ENCODE peak calls at places on chromosomes 16 and 17, in five cellular contexts. B is neural progenitor cell, X is colonic mucosa, L is A549, M is lower leg skin. W is an unnamed sample.

GRCh38 chr17:50560185-50560824 is at the start of gene CACNA1G:
- DNase-seq in B (peak), M (peak), L (peak), X (peak), W (peak)

GRCh38 chr17:37717627-37718382 is 27.1 kb downstream of the HNF1B start:
- DNase-seq in M (peak), L (no peak), X (no peak), B (no peak), W (peak)

GRCh38 chr17:30530346-30531025 is 53.3 kb downstream of the GOSR1 start:
- DNase-seq in X (no peak), M (no peak), L (no peak), B (no peak), W (no peak)

GRCh38 chr16:85278851-85279250 is 166.6 kb upstream of the CIBAR2 start:
- DNase-seq in X (no peak), B (no peak), M (no peak), L (no peak), W (no peak)

GRCh38 chr16:82509636-82510035 is 117.1 kb upstream of the CDH13 start:
- DNase-seq in M (no peak), B (no peak), L (no peak), X (no peak), W (no peak)

GRCh38 chr17:43701318-43701743 is 39.6 kb upstream of the MEOX1 start:
- DNase-seq in L (no peak), X (no peak), B (no peak), M (no peak), W (no peak)

GRCh38 chr17:12342161-12342560 is 321.5 kb downstream of the MAP2K4 start:
- DNase-seq in X (no peak), M (no peak), L (no peak), B (no peak), W (no peak)

GRCh38 chr17:17757944-17758343 is 76.7 kb downstream of the RAI1 start:
- DNase-seq in L (no peak), X (no peak), B (no peak), M (no peak), W (no peak)

GRCh38 chr17:3890082-3890892 is 2.6 kb downstream of the CAMKK1 start:
- DNase-seq in B (no peak), M (peak), X (peak), L (peak), W (peak)

GRCh38 chr17:6491071-6491700 is 46.9 kb downstream of the PIMREG start:
- DNase-seq in L (no peak), X (no peak), B (peak), M (no peak), W (no peak)

GRCh38 chr17:49738456-49739163 is 25.3 kb downstream of the FAM117A start:
- DNase-seq in L (no peak), M (no peak), B (no peak), X (no peak), W (no peak)

GRCh38 chr17:78111012-78111726 is 17.4 kb downstream of the TMC6 start:
- DNase-seq in B (no peak), M (no peak), X (no peak), L (no peak), W (no peak)

GRCh38 chr17:76697702-76698465 is 12.9 kb downstream of the MXRA7 start:
- DNase-seq in L (no peak), M (no peak), B (peak), X (no peak), W (no peak)

GRCh38 chr16:1786242-1787055 is 3.7 kb downstream of the NUBP2 start:
- DNase-seq in X (peak), M (peak), L (no peak), B (no peak), W (no peak)
- TF ChIP-seq CTCF in X (no peak), M (no peak), L (no peak), B (no peak), W (no peak)

GRCh38 chr16:3095869-3096268 is 3.2 kb downstream of the ZSCAN10 start:
- DNase-seq in M (no peak), L (peak), B (no peak), X (no peak), W (no peak)

GRCh38 chr16:3098459-3099394 is at the start of gene ZSCAN10:
- DNase-seq in B (peak), X (no peak), L (no peak), M (no peak), W (no peak)

GRCh38 chr16:3094289-3095027 is 4.6 kb downstream of the ZSCAN10 start:
- DNase-seq in L (peak), X (peak), B (peak), M (no peak), W (no peak)

GRCh38 chr16:3097266-3097665 is 1.8 kb downstream of the ZSCAN10 start:
- DNase-seq in B (no peak), M (no peak), L (no peak), X (no peak), W (no peak)

DNA sequence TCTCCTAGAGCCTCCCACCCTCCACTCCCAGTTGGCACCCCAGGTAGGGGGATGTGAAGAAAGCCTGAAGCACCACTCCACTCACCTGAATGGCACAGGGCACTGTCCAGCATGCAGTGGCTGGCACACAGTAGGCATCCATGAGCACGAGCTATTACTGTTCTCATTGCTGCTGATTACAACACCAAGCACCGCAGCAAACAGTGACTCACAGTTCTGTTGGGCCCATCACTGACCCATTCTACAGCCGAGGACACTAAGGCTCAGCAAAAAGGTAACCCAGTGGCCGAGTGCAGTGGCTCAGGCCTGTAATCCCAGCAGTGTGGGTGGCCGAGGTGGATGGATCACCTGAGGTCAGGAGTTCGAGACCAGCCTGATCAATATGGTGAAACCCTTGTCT is 2.7 kb downstream of the ZSCAN10 start:
- DNase-seq in B (no peak), M (no peak), L (no peak), X (no peak), W (no peak)
- TF ChIP-seq CTCF in B (no peak), M (no peak), L (no peak), X (no peak), W (no peak)

DNA sequence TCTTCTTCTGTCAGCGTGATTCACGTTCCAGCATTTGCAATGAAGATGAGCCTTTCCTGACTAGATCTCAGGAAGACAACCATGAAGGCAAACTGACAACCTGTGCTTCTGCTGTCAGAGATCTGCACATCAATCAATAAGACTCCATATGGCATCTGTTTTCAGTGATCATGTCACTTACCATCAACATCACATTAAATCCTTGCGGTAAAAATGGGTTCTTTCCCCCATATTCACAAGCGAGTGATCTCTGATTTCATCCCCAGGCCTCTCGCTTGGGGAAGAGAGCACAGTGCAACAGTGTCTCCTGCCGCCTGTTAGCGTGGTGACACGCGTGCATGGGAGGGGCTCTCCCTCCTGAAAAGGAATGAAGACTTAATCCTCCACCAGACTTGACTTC is 11.1 kb downstream of the NACA2 start:
- DNase-seq in B (peak), X (no peak), M (no peak), L (no peak), W (no peak)
- TF ChIP-seq CTCF in B (peak), X (no peak), M (no peak), L (no peak), W (no peak)

GRCh38 chr17:8187517-8188407 is 2.2 kb downstream of the BORCS6 start:
- DNase-seq in M (peak), X (peak), L (peak), B (peak), W (peak)

GRCh38 chr17:8186787-8187516 is 3.0 kb downstream of the BORCS6 start:
- DNase-seq in L (peak), X (peak), M (peak), B (peak), W (peak)

GRCh38 chr17:8188408-8188839 is 1.6 kb downstream of the BORCS6 start:
- DNase-seq in X (no peak), L (no peak), M (peak), B (no peak), W (no peak)

GRCh38 chr17:8185580-8186445 is 4.2 kb downstream of the BORCS6 start:
- DNase-seq in B (peak), M (peak), X (peak), L (peak), W (peak)

DNA sequence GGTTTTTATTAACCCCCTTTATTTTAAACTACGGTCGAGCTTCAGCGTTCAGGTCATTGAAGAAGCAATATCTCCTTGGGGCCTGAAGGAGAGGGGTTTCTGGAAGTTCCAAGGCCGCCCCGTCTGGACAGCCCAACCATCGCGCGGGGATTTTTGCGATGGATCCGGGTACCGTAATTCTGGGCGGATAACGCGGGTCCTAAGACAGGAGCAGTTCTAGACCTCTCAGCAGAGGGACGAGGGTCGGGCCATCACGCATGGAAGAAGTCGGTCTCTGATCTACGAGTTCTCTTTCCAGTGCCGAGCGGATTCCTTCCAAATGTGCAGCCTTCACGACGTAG is 3.6 kb downstream of the BORCS6 start:
- DNase-seq in L (no peak), X (no peak), M (no peak), B (no peak), W (no peak)
- TF ChIP-seq CTCF in L (no peak), X (no peak), M (no peak), B (peak), W (no peak)

GRCh38 chr16:16075463-16076399 is 126.3 kb downstream of the ABCC1 start:
- DNase-seq in B (no peak), L (no peak), M (peak), X (peak), W (peak)

GRCh38 chr16:16071631-16072244 is 122.3 kb downstream of the ABCC1 start:
- DNase-seq in L (no peak), B (no peak), X (no peak), M (no peak), W (no peak)

GRCh38 chr16:16076400-16076901 is 127.0 kb downstream of the ABCC1 start:
- DNase-seq in M (no peak), B (no peak), X (no peak), L (no peak), W (no peak)

DNA sequence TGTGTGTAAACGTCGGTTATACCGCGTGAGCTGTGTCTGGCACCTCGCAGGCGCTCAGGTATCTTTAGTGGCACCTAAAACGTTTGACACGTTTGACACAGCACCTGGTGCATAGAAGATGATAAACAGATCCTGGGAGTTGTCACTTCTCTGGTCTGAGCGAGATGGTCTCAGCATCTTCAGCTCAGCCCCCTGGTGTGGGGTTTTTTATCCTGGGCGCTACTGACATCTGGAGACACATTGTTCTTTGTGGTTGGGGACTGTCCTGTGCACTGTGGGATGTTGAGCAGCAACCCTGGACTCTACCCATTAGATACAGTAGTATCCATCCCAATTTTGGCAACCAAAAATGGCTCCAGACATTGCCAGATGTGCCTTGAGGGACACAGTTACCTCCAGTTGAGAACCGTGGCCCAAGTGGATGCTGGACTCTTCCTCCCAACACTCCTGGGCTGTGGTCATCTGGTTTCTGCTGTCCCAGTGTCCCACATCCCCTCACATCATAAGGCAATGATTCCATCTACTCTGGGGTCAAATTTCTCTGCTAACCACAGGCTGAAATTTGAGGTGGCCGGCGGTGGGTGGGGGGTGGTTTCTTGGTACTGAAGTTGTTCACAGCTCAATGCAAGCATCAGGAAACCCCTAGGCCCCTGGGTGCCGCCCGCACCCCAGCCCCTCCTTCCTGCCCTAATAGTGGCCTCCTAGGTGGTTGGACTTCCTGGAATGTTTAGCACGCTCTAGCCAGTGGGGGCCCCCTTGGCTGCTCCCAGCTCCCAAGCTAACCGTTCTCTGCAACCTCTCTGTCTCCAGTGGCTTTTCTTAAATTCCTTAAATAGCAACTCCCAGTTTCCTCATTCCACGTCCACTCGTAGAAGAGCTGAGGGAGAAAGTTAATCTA is 124.7 kb downstream of the ABCC1 start:
- DNase-seq in B (peak), L (peak), X (no peak), M (no peak), W (peak)
- TF ChIP-seq CTCF in B (no peak), L (no peak), X (no peak), M (no peak), W (no peak)

GRCh38 chr17:48153711-48154642 is 46.4 kb downstream of the SNX11 start:
- DNase-seq in M (no peak), L (peak), B (peak), X (peak), W (no peak)
- TF ChIP-seq CTCF in M (no peak), L (peak), B (peak), X (peak), W (no peak)

GRCh38 chr16:79391395-79391794 is 209.1 kb downstream of the MAF start:
- DNase-seq in X (no peak), L (no peak), B (no peak), M (peak), W (no peak)

GRCh38 chr16:79392081-79392480 is 208.5 kb downstream of the MAF start:
- DNase-seq in M (no peak), B (no peak), L (no peak), X (no peak), W (no peak)

GRCh38 chr16:79393121-79393520 is 207.4 kb downstream of the MAF start:
- DNase-seq in M (peak), L (no peak), B (peak), X (no peak), W (no peak)

GRCh38 chr16:79393564-79393963 is 207.0 kb downstream of the MAF start:
- DNase-seq in X (no peak), M (peak), L (no peak), B (no peak), W (no peak)

DNA sequence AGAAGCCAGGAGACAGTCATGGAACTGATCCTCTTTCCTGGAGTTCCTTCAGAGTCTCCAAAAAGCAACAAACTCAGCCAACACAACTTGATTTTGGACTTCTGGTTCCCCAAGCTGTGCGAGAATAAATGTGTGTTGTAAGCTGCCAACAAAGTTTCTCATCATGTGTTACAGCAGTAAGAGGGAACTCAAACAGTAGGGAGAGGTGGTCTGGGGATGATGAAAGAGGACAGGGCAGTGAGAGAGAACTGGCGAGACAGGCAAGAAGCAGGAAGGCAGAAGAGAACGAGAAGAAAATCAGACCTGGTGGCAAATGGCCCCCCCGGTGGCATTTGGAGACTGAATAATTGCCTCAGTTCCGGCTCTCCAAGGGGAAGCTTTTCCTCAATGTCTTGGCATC is 204.9 kb downstream of the MAF start:
- DNase-seq in L (no peak), B (no peak), M (peak), X (no peak), W (no peak)
- TF ChIP-seq CTCF in L (no peak), B (no peak), M (no peak), X (no peak), W (no peak)

GRCh38 chr17:81738801-81739393 is 26.8 kb downstream of the SLC25A10 start:
- DNase-seq in X (no peak), L (no peak), M (no peak), B (no peak), W (no peak)
- TF ChIP-seq CTCF in X (no peak), L (no peak), M (no peak), B (no peak), W (no peak)

DNA sequence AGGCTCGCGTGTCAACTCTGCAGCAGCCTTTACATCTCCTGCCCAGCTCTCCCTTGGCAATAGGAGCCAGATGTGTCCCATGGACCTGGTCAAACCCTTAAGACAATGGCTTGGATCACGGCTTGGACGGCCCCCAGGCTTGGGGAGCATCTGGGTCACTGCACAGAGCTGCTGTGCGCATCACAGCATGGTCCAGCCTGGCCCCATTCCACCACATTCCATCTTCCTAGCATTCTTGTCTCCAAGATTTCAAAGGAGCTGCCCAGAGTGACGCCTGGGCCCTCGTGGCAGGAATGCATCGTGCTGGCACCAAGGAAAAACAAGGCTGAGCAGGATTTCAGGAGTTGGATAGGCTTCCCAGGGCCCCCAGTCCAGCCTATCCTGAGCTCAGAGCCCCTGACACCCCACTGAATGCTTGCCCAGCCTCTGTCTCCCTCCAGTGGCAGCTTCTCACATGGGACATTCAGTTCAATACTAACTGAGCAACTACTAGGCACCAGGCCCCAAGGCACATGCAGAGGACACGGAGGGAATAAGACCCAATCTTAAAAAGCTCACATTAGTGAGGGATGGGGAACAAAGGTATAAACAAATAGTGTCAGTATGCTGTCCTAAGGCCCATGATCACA is 34.3 kb downstream of the TK2 start:
- DNase-seq in L (peak), B (no peak), M (peak), X (no peak), W (no peak)
- TF ChIP-seq CTCF in L (peak), B (peak), M (no peak), X (no peak), W (no peak)

W was measured in lung.